ENCODE peak calls at places on chromosomes 7 and 10, in five cellular contexts. N is K562, H is HepG2, F is upper lobe of left lung, P is heart left ventricle. R is an unnamed sample.

GRCh38 chr7:75579899-75580298 is 87.8 kb downstream of the SPDYE5 start:
- ATAC-seq in N (no peak), H (no peak), F (no peak), P (no peak), R (no peak)

GRCh38 chr10:58424176-58424575 is 39.0 kb downstream of the TFAM start:
- ATAC-seq in N (no peak), H (no peak), F (no peak), P (no peak), R (no peak)

GRCh38 chr7:37128644-37129043 is 320.0 kb downstream of the ELMO1 start:
- ATAC-seq in N (no peak), H (no peak), F (no peak), P (peak), R (peak)

GRCh38 chr10:97542169-97543024 is 30.2 kb upstream of the ANKRD2 start:
- ATAC-seq in N (peak), H (peak), F (peak), P (peak), R (peak)

GRCh38 chr7:37068902-37069301 is 344.6 kb upstream of the AOAH start:
- ATAC-seq in N (no peak), H (no peak), F (no peak), P (no peak), R (no peak)

GRCh38 chr7:104664648-104665047 is 336.2 kb downstream of the LHFPL3 start:
- ATAC-seq in N (peak), H (no peak), F (no peak), P (no peak), R (no peak)

GRCh38 chr10:26781797-26782196 is 79.0 kb downstream of the ABI1 start:
- ATAC-seq in N (no peak), H (no peak), F (no peak), P (peak), R (no peak)

GRCh38 chr7:79217468-79217867 is 236.0 kb downstream of the MAGI2 start:
- ATAC-seq in N (no peak), H (peak), F (no peak), P (no peak), R (no peak)

GRCh38 chr10:63169063-63169462 is 35.9 kb downstream of the NRBF2 start:
- ATAC-seq in N (no peak), H (no peak), F (no peak), P (no peak), R (no peak)

GRCh38 chr7:3909128-3909527 is 608.1 kb downstream of the SDK1 start:
- ATAC-seq in N (no peak), H (no peak), F (no peak), P (no peak), R (no peak)

GRCh38 chr10:99536400-99537254 is 3.9 kb downstream of the NKX2-3 start:
- ATAC-seq in N (no peak), H (peak), F (no peak), P (no peak), R (no peak)

GRCh38 chr10:54594289-54594688 is 206.7 kb downstream of the PCDH15 start:
- ATAC-seq in N (no peak), H (no peak), F (no peak), P (no peak), R (no peak)

GRCh38 chr7:100711369-100711768 is 5.4 kb downstream of the POP7 start:
- ATAC-seq in N (no peak), H (no peak), F (no peak), P (no peak), R (no peak)

GRCh38 chr7:106369349-106369748 is 84.6 kb upstream of the NAMPT start:
- ATAC-seq in N (no peak), H (no peak), F (no peak), P (no peak), R (peak)

GRCh38 chr7:91913612-91914011 is 27.1 kb upstream of the AKAP9 start:
- ATAC-seq in N (no peak), H (no peak), F (peak), P (no peak), R (no peak)

GRCh38 chr7:102933763-102934162 is 21.0 kb downstream of the LRRC17 start:
- ATAC-seq in N (no peak), H (no peak), F (peak), P (peak), R (peak)
- H3K4me3 ChIP-seq in N (no peak), H (no peak), F (no peak), P (peak), R (no peak)

GRCh38 chr10:44864042-44864436 is 47.1 kb upstream of the TMEM72 start:
- ATAC-seq in N (no peak), H (no peak), F (peak), P (peak), R (no peak)
- TF ChIP-seq POLR2A in N (no peak), H (no peak), F (no peak), P (no peak), R (no peak)

DNA sequence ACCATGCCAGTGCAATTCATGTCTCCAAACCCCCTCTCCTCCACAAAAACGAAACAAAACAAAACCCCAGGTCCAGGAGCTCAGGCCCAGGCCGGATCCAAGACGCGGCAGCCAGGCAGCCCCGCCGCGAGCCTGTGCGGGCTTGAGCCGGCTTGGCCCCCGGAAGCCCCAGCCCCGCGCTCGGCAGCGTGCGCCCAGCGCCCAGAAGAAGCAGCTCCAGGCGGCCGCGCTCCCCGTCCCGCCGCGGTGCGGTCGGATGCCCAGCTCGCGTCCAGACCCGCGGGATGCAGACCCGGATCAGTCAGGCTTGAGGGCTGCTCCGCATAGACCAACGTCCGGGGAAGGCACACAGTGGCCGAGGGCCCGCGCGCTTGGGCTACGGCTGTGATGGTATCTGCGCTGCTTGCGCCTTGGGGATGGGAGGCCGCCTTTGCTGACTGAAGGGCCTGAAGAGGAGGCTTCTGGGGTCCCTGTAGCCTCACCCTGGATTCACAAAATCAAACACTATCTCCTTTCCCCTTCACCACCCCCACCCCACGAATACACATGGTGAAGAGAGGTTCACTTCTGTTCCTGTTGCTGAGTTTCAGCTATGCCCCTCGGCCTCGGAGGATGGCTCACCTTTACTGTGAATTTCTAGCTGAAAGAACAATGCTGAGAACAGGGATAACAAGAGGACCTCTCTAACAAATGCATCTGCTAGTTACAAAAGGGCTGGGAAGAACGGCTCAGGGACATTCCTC is 79.9 kb upstream of the EN2 start:
- ATAC-seq in N (no peak), H (peak), F (peak), P (peak), R (peak)
- H3K4me3 ChIP-seq in N (no peak), H (no peak), F (peak), P (peak), R (peak)

GRCh38 chr10:45373783-45374450 is at the start of gene ALOX5:
- ATAC-seq in N (peak), H (peak), F (peak), P (peak), R (peak)
- TF ChIP-seq POLR2A in N (peak), H (no peak), F (no peak), P (no peak), R (no peak)

GRCh38 chr10:119330342-119330741 is 123.0 kb downstream of the GRK5 start:
- ATAC-seq in N (no peak), H (no peak), F (peak), P (no peak), R (peak)
- H3K4me3 ChIP-seq in N (no peak), H (no peak), F (no peak), P (no peak), R (no peak)

GRCh38 chr10:13337827-13338196 is 10.3 kb downstream of the SEPHS1 start:
- ATAC-seq in N (no peak), H (no peak), F (no peak), P (no peak), R (no peak)
- TF ChIP-seq POLR2A in N (no peak), H (no peak), F (no peak), P (no peak), R (no peak)

GRCh38 chr7:140398821-140399220 is 491 bp upstream of the SLC37A3 start:
- ATAC-seq in N (no peak), H (no peak), F (no peak), P (no peak), R (no peak)
- H3K4me3 ChIP-seq in N (no peak), H (no peak), F (peak), P (peak), R (peak)

DNA sequence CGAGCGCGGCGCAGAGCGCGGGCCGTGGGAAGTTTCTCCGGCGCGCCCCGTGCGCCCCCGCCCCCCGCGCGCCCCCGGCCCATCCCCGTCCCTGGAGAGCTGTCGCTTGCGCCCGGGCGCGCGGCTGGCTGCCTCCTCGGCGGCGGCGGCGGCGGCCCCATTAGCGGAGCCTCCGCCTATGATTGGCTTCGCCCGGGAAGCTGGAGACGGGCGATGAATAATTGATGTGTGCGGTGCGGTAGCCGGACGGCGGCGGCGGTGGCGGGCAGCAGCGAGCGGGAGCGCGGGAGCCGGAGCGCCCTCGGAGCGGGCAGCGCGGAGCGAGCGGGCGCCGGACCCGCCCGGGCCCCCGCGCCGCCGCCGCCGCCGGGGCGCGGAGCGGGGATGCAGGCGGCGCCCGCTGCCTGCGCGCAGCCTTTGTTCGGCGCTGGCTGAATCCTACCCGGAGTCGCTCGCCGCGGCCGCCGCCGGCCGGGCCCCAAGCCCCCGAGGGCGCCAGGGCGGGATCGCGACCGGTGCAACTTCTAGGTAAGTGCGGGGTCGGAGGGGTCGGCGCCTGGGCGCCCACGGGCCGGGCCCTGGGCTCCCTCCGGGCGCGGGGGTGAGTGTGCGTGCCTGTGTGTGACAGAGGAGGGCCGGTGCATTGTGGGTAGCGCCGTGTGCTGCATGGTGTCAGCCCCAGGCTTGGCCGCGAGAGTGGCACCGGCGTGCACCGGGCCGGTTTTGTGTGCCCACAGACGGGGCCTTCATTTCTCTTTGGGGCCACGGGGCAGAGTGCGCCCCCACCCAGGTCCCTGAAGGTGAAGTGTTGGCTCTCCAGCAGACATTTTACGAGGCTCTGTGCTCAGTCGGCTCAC is 103.8 kb upstream of the PPIF start:
- ATAC-seq in N (no peak), H (no peak), F (no peak), P (peak), R (peak)
- TF ChIP-seq POLR2A in N (no peak), H (no peak), F (no peak), P (no peak), R (no peak)

DNA sequence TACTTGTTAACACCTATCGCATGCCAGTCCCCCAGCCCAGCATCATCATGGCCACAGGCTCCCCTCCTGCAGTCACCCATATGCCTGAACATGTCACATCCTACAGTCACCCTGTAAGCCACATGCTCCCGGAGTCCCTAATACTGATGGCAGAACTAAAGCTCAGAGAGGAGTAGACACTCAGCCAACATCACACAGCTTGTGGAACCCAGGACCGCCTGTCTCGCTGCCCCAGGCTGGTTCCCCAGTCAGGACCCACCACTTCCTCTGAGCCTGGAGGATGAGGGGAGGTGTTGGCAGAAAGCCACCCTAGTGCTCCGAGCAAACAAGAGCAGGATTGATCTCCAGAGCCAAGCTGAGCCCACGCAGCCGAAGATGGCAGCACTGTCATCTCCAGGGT is 85.0 kb upstream of the MYL10 start:
- ATAC-seq in N (no peak), H (no peak), F (no peak), P (no peak), R (no peak)
- H3K4me3 ChIP-seq in N (no peak), H (no peak), F (no peak), P (no peak), R (no peak)